ENCODE peak calls at places on chromosome 19, in six cellular contexts. M is A549, Z is K562, E is H1, T is endothelial cell of umbilical vein, J is HepG2. A is an unnamed sample.

GRCh38 chr19:31154021-31154420 is 195.2 kb downstream of the TSHZ3 start:
- DNase-seq in J (no peak), E (no peak), T (no peak), M (no peak), Z (no peak), A (no peak)

GRCh38 chr19:39917561-39918182 is 16.8 kb downstream of the FCGBP start:
- DNase-seq in E (no peak), Z (no peak), J (no peak), M (no peak), T (no peak), A (no peak)

GRCh38 chr19:38229585-38230073 is 5.6 kb upstream of the DPF1 start:
- DNase-seq in Z (peak; percentile 98), T (peak; percentile 77), E (no peak), J (peak; percentile 68), M (peak; percentile 89), A (peak; percentile 79)

GRCh38 chr19:633786-634639 is 676 bp upstream of the POLRMT start:
- DNase-seq in M (no peak), E (no peak), T (no peak), Z (no peak), J (no peak), A (no peak)

GRCh38 chr19:1270168-1270853 is 1.2 kb downstream of the CIRBP start:
- DNase-seq in T (no peak), J (no peak), E (no peak), M (no peak), Z (no peak), A (no peak)

GRCh38 chr19:51377422-51377821 is 5.0 kb upstream of the NKG7 start:
- DNase-seq in J (no peak), E (no peak), T (no peak), M (no peak), Z (no peak), A (no peak)

GRCh38 chr19:38663957-38664502 is 16.6 kb downstream of the ACTN4 start:
- DNase-seq in M (no peak), J (no peak), Z (no peak), E (no peak), T (no peak), A (no peak)

GRCh38 chr19:3653865-3654513 is 27.4 kb upstream of the CACTIN start:
- DNase-seq in E (no peak), M (no peak), T (no peak), J (no peak), Z (peak; percentile 32), A (peak; percentile 60)

GRCh38 chr19:38736036-38736412 is 8.2 kb downstream of the CAPN12 start:
- DNase-seq in E (no peak), J (no peak), M (peak; percentile 81), T (no peak), Z (peak; percentile 71), A (peak; percentile 60)

GRCh38 chr19:19485161-19485997 is 30.0 kb downstream of the TSSK6 start:
- DNase-seq in T (no peak), M (no peak), Z (no peak), E (no peak), J (no peak), A (no peak)

GRCh38 chr19:37877147-37877546 is 29.2 kb downstream of the WDR87 start:
- DNase-seq in Z (no peak), T (no peak), M (no peak), J (no peak), E (no peak), A (no peak)

GRCh38 chr19:3855321-3855720 is 13.5 kb downstream of the ZFR2 start:
- DNase-seq in Z (no peak), J (peak; percentile 76), M (peak; percentile 11), T (no peak), E (no peak), A (no peak)

GRCh38 chr19:1470864-1471513 is 8.0 kb downstream of the C19orf25 start:
- DNase-seq in T (no peak), Z (no peak), M (no peak), E (no peak), J (no peak), A (peak; percentile 78)

GRCh38 chr19:56837492-56837891 is 3.0 kb downstream of the PEG3 start:
- DNase-seq in E (no peak), J (peak; percentile 28), M (no peak), T (no peak), Z (no peak), A (no peak)

GRCh38 chr19:30596813-30597399 is 224.7 kb downstream of the ZNF536 start:
- DNase-seq in E (peak; percentile 44), T (no peak), Z (no peak), J (no peak), M (no peak), A (peak; percentile 48)

GRCh38 chr19:37511821-37512220 is 5.1 kb downstream of the ZNF793 start:
- DNase-seq in J (no peak), E (no peak), T (no peak), M (no peak), Z (no peak), A (no peak)

GRCh38 chr19:55173717-55174409 is 6.2 kb downstream of the SYT5 start:
- DNase-seq in Z (peak; percentile 91), M (peak; percentile 93), E (no peak), T (no peak), J (peak; percentile 39), A (peak; percentile 96)

GRCh38 chr19:831407-832369 is 4.1 kb downstream of the AZU1 start:
- DNase-seq in Z (peak; percentile 80), T (no peak), J (no peak), E (no peak), M (no peak), A (no peak)

GRCh38 chr19:7063764-7064418 is 5.4 kb upstream of the MBD3L3 start:
- DNase-seq in J (no peak), Z (no peak), E (no peak), T (no peak), M (no peak), A (no peak)

GRCh38 chr19:873084-874019 is 13.9 kb downstream of the CFD start:
- DNase-seq in J (no peak), Z (peak; percentile 69), T (no peak), E (no peak), M (peak; percentile 87), A (peak; percentile 82)

GRCh38 chr19:38003427-38004099 is 96.6 kb downstream of the SIPA1L3 start:
- DNase-seq in M (no peak), Z (no peak), T (peak; percentile 98), E (no peak), J (no peak), A (peak; percentile 65)

GRCh38 chr19:55406869-55407624 is 541 bp downstream of the UBE2S start:
- DNase-seq in J (no peak), M (no peak), T (peak; percentile 38), Z (peak; percentile 83), E (no peak), A (no peak)

GRCh38 chr19:41795031-41795461 is 1.3 kb upstream of the CEACAM3 start:
- DNase-seq in E (peak; percentile 3), M (peak; percentile 70), J (peak; percentile 29), Z (peak; percentile 34), T (peak; percentile 36), A (peak; percentile 76)

GRCh38 chr19:3494051-3494450 is 6.4 kb downstream of the DOHH start:
- DNase-seq in T (no peak), E (no peak), Z (peak; percentile 87), M (no peak), J (no peak), A (peak; percentile 88)

GRCh38 chr19:17209126-17210036 is 5.8 kb upstream of the USE1 start:
- DNase-seq in M (peak; percentile 79), J (no peak), E (peak; percentile 97), Z (peak; percentile 100), T (peak; percentile 43), A (peak; percentile 100)

GRCh38 chr19:53883231-53883661 is 1.2 kb downstream of the PRKCG start:
- DNase-seq in J (no peak), Z (peak; percentile 38), T (no peak), E (no peak), M (no peak), A (peak; percentile 53)
- TF ChIP-seq JUN in J (no peak), Z (no peak), T (no peak), E (no peak), M (no peak), A (no peak)

GRCh38 chr19:15397236-15397635 is 17.6 kb upstream of the AKAP8 start:
- DNase-seq in M (no peak), E (no peak), J (no peak), T (no peak), Z (no peak), A (no peak)
- TF ChIP-seq MAX in M (no peak), E (no peak), J (no peak), T (no peak), Z (no peak), A (no peak)

GRCh38 chr19:18225702-18226468 is at the start of gene PDE4C:
- DNase-seq in Z (no peak), T (peak; percentile 24), E (no peak), J (no peak), M (no peak), A (peak; percentile 43)

GRCh38 chr19:18224525-18225354 is 1.5 kb downstream of the PDE4C start:
- DNase-seq in J (peak; percentile 95), E (peak; percentile 99), Z (peak; percentile 94), T (peak; percentile 99), M (peak; percentile 99), A (peak; percentile 100)

GRCh38 chr19:18221815-18222725 is 4.2 kb downstream of the PDE4C start:
- DNase-seq in E (no peak), T (no peak), J (peak; percentile 31), M (no peak), Z (no peak), A (no peak)

GRCh38 chr19:18225355-18225701 is 910 bp downstream of the PDE4C start:
- DNase-seq in M (no peak), E (no peak), T (no peak), J (no peak), Z (no peak), A (no peak)

GRCh38 chr19:18223860-18224524 is 2.2 kb downstream of the PDE4C start:
- DNase-seq in M (peak; percentile 79), T (peak; percentile 18), J (peak; percentile 63), Z (peak; percentile 94), E (no peak), A (peak; percentile 95)
- TF ChIP-seq JUN in M (no peak), T (no peak), J (no peak), Z (no peak), E (no peak), A (no peak)

GRCh38 chr19:49696865-49697264 is 5.9 kb downstream of the CPT1C start:
- DNase-seq in Z (no peak), J (no peak), E (no peak), T (no peak), M (no peak), A (no peak)
- TF ChIP-seq MAX in Z (no peak), J (no peak), E (no peak), T (no peak), M (no peak), A (no peak)

GRCh38 chr19:10699650-10700335 is 1.4 kb upstream of the QTRT1 start:
- DNase-seq in E (no peak), T (peak; percentile 64), Z (no peak), M (peak; percentile 63), J (peak; percentile 35), A (peak; percentile 79)
- TF ChIP-seq JUN in E (no peak), T (no peak), Z (no peak), M (no peak), J (no peak), A (no peak)

DNA sequence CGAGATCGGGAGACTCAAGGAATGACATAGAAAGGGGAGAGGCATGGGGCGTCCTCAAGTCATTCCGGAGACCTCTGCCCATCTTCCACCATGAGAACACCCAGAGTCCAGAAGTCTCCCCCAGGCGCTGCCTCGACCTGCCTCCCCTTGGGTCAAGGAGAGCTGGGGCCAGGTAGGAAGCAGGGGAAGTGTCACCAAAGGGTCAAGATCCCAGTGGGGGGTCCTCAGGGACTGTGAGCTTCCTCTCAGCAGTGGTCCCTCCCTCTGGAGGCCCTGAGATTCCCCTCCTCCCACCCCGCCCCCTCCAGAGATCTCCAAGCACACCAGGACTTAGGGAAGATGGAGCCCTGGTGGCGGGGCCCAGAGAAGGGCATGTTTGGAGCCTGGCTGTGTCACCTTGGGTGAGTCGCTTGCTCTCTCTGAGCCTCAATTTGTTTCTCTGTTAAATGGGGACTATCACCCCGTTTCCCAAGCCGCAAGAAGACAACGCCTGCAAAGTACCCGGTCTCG is 919 bp downstream of the DACT3 start:
- DNase-seq in Z (peak; percentile 61), T (no peak), E (no peak), M (peak; percentile 54), J (no peak), A (peak; percentile 38)
- TF ChIP-seq MAX in Z (no peak), T (no peak), E (no peak), M (no peak), J (no peak), A (no peak)

A was measured in WTC11.